ENCODE peak calls at places on chromosomes 5 and 9, in ten cellular contexts. K is heart right ventricle; Z is T47D; S is T-helper 9 cell; O is Kasumi-1; F is naive thymus-derived CD8-positive, alpha-beta T cell; P is DMS79 treated with DMSO at 0.1 percent for 48 hours; X is mucosa of descending colon; G is NCI-H748 treated with DMSO at 0.1 percent for 48 hours; B is stimulated activated CD4-positive, alpha-beta T cell treated with anti-CD3 and anti-CD28 coated beads, Interleukin-2, amount 100 ng/mL, for 24 hours. J is an unnamed sample.

GRCh38 chr5:154118832-154119442 is 71.6 kb upstream of the GALNT10 start:
- DNase-seq in G (no peak), K (no peak), S (no peak), F (no peak), O (no peak), X (no peak), B (no peak), P (peak), Z (peak), J (no peak)

GRCh38 chr9:35688558-35689350 is 971 bp downstream of the TPM2 start:
- DNase-seq in Z (no peak), F (no peak), G (no peak), B (peak), K (no peak), X (peak), O (no peak), P (no peak), S (no peak), J (no peak)

GRCh38 chr5:93578179-93578812 is 2.7 kb downstream of the NR2F1-AS1 start:
- DNase-seq in X (no peak), G (no peak), F (no peak), K (no peak), O (no peak), P (no peak), S (no peak), B (no peak), Z (no peak), J (no peak)

GRCh38 chr5:180862645-180863044 is 1.6 kb upstream of the ZFP62 start:
- DNase-seq in X (no peak), B (no peak), G (no peak), Z (no peak), F (no peak), O (no peak), S (no peak), K (no peak), P (no peak), J (no peak)

GRCh38 chr5:23314827-23315226 is 192.6 kb upstream of the PRDM9 start:
- DNase-seq in G (no peak), X (no peak), F (no peak), O (no peak), P (no peak), K (no peak), S (no peak), Z (no peak), B (no peak), J (no peak)

GRCh38 chr9:27447036-27447700 is 76.9 kb upstream of the IFNK start:
- DNase-seq in O (no peak), P (no peak), K (no peak), S (no peak), Z (no peak), F (no peak), G (peak), B (no peak), X (no peak), J (no peak)

GRCh38 chr9:95105519-95106287 is 211.8 kb downstream of the FANCC start:
- DNase-seq in B (no peak), G (no peak), S (no peak), O (no peak), Z (no peak), P (no peak), F (no peak), X (no peak), K (no peak), J (no peak)

GRCh38 chr5:134245101-134245604 is 19.3 kb upstream of the PPP2CA start:
- DNase-seq in S (no peak), X (no peak), G (no peak), O (no peak), F (no peak), B (no peak), Z (peak), K (no peak), P (no peak), J (peak)

GRCh38 chr9:127731938-127732337 is 3.2 kb downstream of the TOR2A start:
- DNase-seq in P (no peak), B (no peak), F (no peak), S (no peak), Z (no peak), O (no peak), K (no peak), G (no peak), X (no peak), J (no peak)

GRCh38 chr5:591746-592145 is 20.4 kb upstream of the CEP72 start:
- DNase-seq in O (no peak), K (no peak), F (no peak), Z (no peak), B (no peak), X (no peak), S (no peak), P (peak), G (peak), J (no peak)

GRCh38 chr5:34854459-34855174 is 15.7 kb downstream of the TTC23L start:
- DNase-seq in Z (no peak), K (no peak), B (no peak), X (no peak), O (no peak), P (peak), G (peak), S (no peak), F (no peak), J (no peak)

GRCh38 chr5:123278284-123278683 is 144.9 kb downstream of the CEP120 start:
- DNase-seq in F (no peak), S (no peak), P (no peak), X (no peak), G (no peak), K (no peak), B (no peak), Z (no peak), O (no peak), J (no peak)

GRCh38 chr5:166507810-166508419 is 1783.5 kb upstream of the WWC1 start:
- DNase-seq in P (no peak), S (no peak), F (no peak), X (no peak), Z (no peak), G (no peak), O (no peak), K (no peak), B (no peak), J (no peak)

GRCh38 chr9:109258619-109259321 is 62.1 kb downstream of the EPB41L4B start:
- DNase-seq in F (no peak), P (peak), B (no peak), K (no peak), O (no peak), Z (no peak), X (no peak), G (no peak), S (no peak), J (peak)

GRCh38 chr9:33202552-33203300 is 35.6 kb upstream of the B4GALT1 start:
- DNase-seq in F (no peak), Z (no peak), B (no peak), P (no peak), S (peak), G (no peak), O (no peak), X (peak), K (peak), J (no peak)

GRCh38 chr9:109320338-109320733 is 523 bp downstream of the EPB41L4B start:
- DNase-seq in B (no peak), X (no peak), Z (no peak), P (no peak), O (no peak), K (no peak), S (no peak), G (no peak), F (no peak), J (no peak)

GRCh38 chr9:136856541-136857141 is 4.5 kb downstream of the MAMDC4 start:
- DNase-seq in O (no peak), K (peak), Z (no peak), B (no peak), G (no peak), X (no peak), F (no peak), P (no peak), S (no peak), J (no peak)

GRCh38 chr5:72817639-72818266 is 1.3 kb downstream of the TNPO1 start:
- DNase-seq in S (no peak), G (no peak), X (no peak), Z (no peak), P (peak), K (no peak), F (no peak), B (no peak), O (no peak), J (no peak)

GRCh38 chr9:2302606-2303005 is 287.5 kb downstream of the SMARCA2 start:
- DNase-seq in S (no peak), O (no peak), F (no peak), G (no peak), X (no peak), K (no peak), B (no peak), Z (no peak), P (no peak), J (no peak)

J was measured in occipital lobe.